ENCODE peak calls at places on chromosomes 16 and 17, in six cellular contexts. N is tibial artery, K is cardiac muscle cell, G is astrocyte, S is psoas muscle, E is A549. O is an unnamed sample.

GRCh38 chr17:33459078-33459940 is 166.2 kb upstream of the ASIC2 start:
- DNase-seq in N (no peak), K (no peak), G (no peak), S (no peak), E (no peak), O (no peak)

GRCh38 chr16:78842950-78843349 is 743.5 kb downstream of the WWOX start:
- DNase-seq in N (no peak), K (no peak), G (no peak), S (no peak), E (no peak), O (no peak)

GRCh38 chr17:76736349-76737081 is 616 bp downstream of the SRSF2 start:
- DNase-seq in N (peak), K (peak), G (no peak), S (peak), E (no peak), O (peak)

GRCh38 chr16:47644166-47644565 is 183.0 kb downstream of the PHKB start:
- DNase-seq in N (no peak), K (peak), G (peak), S (no peak), E (no peak), O (no peak)

GRCh38 chr16:31474173-31474714 is 2.3 kb downstream of the TGFB1I1 start:
- DNase-seq in N (no peak), K (peak), G (peak), S (peak), E (no peak), O (no peak)

GRCh38 chr16:81646561-81646960 is 132.5 kb upstream of the PLCG2 start:
- DNase-seq in N (no peak), K (no peak), G (peak), S (no peak), E (no peak), O (no peak)

GRCh38 chr17:8846768-8847211 is 20.7 kb downstream of the PIK3R6 start:
- DNase-seq in N (no peak), K (peak), G (peak), S (no peak), E (no peak), O (no peak)

GRCh38 chr17:44757045-44757917 is 1.5 kb upstream of the ADAM11 start:
- DNase-seq in N (no peak), K (no peak), G (no peak), S (no peak), E (no peak), O (no peak)

GRCh38 chr17:78592991-78593329 is 15.8 kb upstream of the DNAH17 start:
- DNase-seq in N (no peak), K (no peak), G (no peak), S (no peak), E (no peak), O (no peak)

GRCh38 chr16:21084631-21085235 is 65.9 kb downstream of the DNAH3 start:
- DNase-seq in N (no peak), K (no peak), G (no peak), S (no peak), E (no peak), O (no peak)

GRCh38 chr17:44210342-44211192 is 8.9 kb downstream of the UBTF start:
- DNase-seq in N (peak), K (peak), G (peak), S (peak), E (peak), O (peak)

GRCh38 chr17:4175921-4176802 is 33.2 kb downstream of the CYB5D2 start:
- DNase-seq in N (no peak), K (no peak), G (peak), S (no peak), E (no peak), O (no peak)

GRCh38 chr17:74454197-74455024 is 12.0 kb upstream of the CD300A start:
- DNase-seq in N (no peak), K (peak), G (peak), S (peak), E (peak), O (peak)

GRCh38 chr17:67042104-67042899 is 2.1 kb upstream of the CACNG1 start:
- DNase-seq in N (no peak), K (no peak), G (no peak), S (no peak), E (no peak), O (no peak)

GRCh38 chr16:576197-576822 is 6.5 kb downstream of the PIGQ start:
- DNase-seq in N (no peak), K (no peak), G (no peak), S (no peak), E (no peak), O (no peak)
- H3K27ac ChIP-seq in N (no peak), K (no peak), G (no peak), S (no peak), E (no peak), O (no peak)

GRCh38 chr17:79840204-79840988 is 1.2 kb upstream of the CBX4 start:
- DNase-seq in N (peak), K (peak), G (peak), S (peak), E (no peak), O (peak)
- TF ChIP-seq CTCF in N (no peak), K (no peak), G (peak), S (peak), E (peak), O (peak)

GRCh38 chr17:73369126-73369525 is 57.3 kb upstream of the CDC42EP4 start:
- DNase-seq in N (no peak), K (peak), G (no peak), S (no peak), E (no peak), O (no peak)

GRCh38 chr17:73371285-73371684 is 59.5 kb upstream of the CDC42EP4 start:
- DNase-seq in N (no peak), K (peak), G (peak), S (no peak), E (peak), O (no peak)

GRCh38 chr17:73365203-73365933 is 53.6 kb upstream of the CDC42EP4 start:
- DNase-seq in N (no peak), K (no peak), G (no peak), S (peak), E (no peak), O (no peak)

GRCh38 chr17:73365934-73366623 is 54.3 kb upstream of the CDC42EP4 start:
- DNase-seq in N (no peak), K (peak), G (no peak), S (peak), E (no peak), O (no peak)

GRCh38 chr17:73368085-73368631 is 56.4 kb upstream of the CDC42EP4 start:
- DNase-seq in N (no peak), K (no peak), G (no peak), S (no peak), E (no peak), O (no peak)
- H3K27ac ChIP-seq in N (no peak), K (no peak), G (no peak), S (no peak), E (peak), O (no peak)

GRCh38 chr17:42310281-42311156 is 22.2 kb downstream of the STAT5A start:
- DNase-seq in N (no peak), K (no peak), G (no peak), S (no peak), E (no peak), O (no peak)
- TF ChIP-seq CTCF in N (no peak), K (peak), G (no peak), S (no peak), E (no peak), O (no peak)

GRCh38 chr16:27234603-27235002 is 31.3 kb downstream of the KDM8 start:
- DNase-seq in N (peak), K (no peak), G (no peak), S (no peak), E (no peak), O (no peak)
- H3K27ac ChIP-seq in N (peak), K (no peak), G (no peak), S (no peak), E (peak), O (peak)

GRCh38 chr17:27296427-27296979 is 2.6 kb downstream of the WSB1 start:
- DNase-seq in N (no peak), K (peak), G (peak), S (no peak), E (peak), O (no peak)
- TF ChIP-seq CTCF in N (no peak), K (no peak), G (no peak), S (no peak), E (no peak), O (no peak)